ENCODE peak calls at places on chromosomes 7 and 10, in seven cellular contexts. One of them, this sample, is unnamed.

GRCh38 chr10:8575551-8576100 is 521.1 kb downstream of the GATA3 start:
- DNase-seq in adrenal gland: no peak
- DNase-seq in dorsolateral prefrontal cortex: no peak
- DNase-seq in heart left ventricle: no peak
- DNase-seq in caudate nucleus: no peak
- DNase-seq in RWPE1: no peak
- DNase-seq in right lobe of liver: no peak
- DNase-seq in this sample: no peak

GRCh38 chr10:50788951-50789904 is 49.5 kb downstream of the ASAH2B start:
- DNase-seq in RWPE1: peak
- DNase-seq in right lobe of liver: peak
- DNase-seq in caudate nucleus: no peak
- DNase-seq in heart left ventricle: no peak
- DNase-seq in dorsolateral prefrontal cortex: no peak
- DNase-seq in adrenal gland: no peak
- DNase-seq in this sample: no peak

GRCh38 chr7:121085922-121086321 is 97.4 kb downstream of the CPED1 start:
- DNase-seq in caudate nucleus: no peak
- DNase-seq in dorsolateral prefrontal cortex: no peak
- DNase-seq in heart left ventricle: no peak
- DNase-seq in RWPE1: no peak
- DNase-seq in right lobe of liver: no peak
- DNase-seq in adrenal gland: no peak
- DNase-seq in this sample: no peak

GRCh38 chr10:128005858-128006257 is 99.0 kb downstream of the PTPRE start:
- DNase-seq in right lobe of liver: no peak
- DNase-seq in heart left ventricle: no peak
- DNase-seq in adrenal gland: no peak
- DNase-seq in caudate nucleus: no peak
- DNase-seq in RWPE1: no peak
- DNase-seq in dorsolateral prefrontal cortex: no peak
- DNase-seq in this sample: no peak

GRCh38 chr10:78545756-78546155 is 512.1 kb downstream of the RPS24 start:
- DNase-seq in adrenal gland: no peak
- DNase-seq in RWPE1: no peak
- DNase-seq in heart left ventricle: no peak
- DNase-seq in caudate nucleus: no peak
- DNase-seq in dorsolateral prefrontal cortex: no peak
- DNase-seq in right lobe of liver: no peak
- DNase-seq in this sample: no peak

GRCh38 chr10:3330687-3331086 is 158.1 kb upstream of the PITRM1 start:
- DNase-seq in adrenal gland: no peak
- DNase-seq in heart left ventricle: peak
- DNase-seq in caudate nucleus: no peak
- DNase-seq in dorsolateral prefrontal cortex: no peak
- DNase-seq in RWPE1: peak
- DNase-seq in right lobe of liver: no peak
- DNase-seq in this sample: no peak

GRCh38 chr7:51034531-51035264 is 252.0 kb upstream of the GRB10 start:
- DNase-seq in right lobe of liver: no peak
- DNase-seq in RWPE1: peak
- DNase-seq in dorsolateral prefrontal cortex: no peak
- DNase-seq in caudate nucleus: no peak
- DNase-seq in heart left ventricle: no peak
- DNase-seq in adrenal gland: no peak
- DNase-seq in this sample: no peak

GRCh38 chr10:110946496-110946895 is 27.1 kb downstream of the SHOC2 start:
- DNase-seq in heart left ventricle: no peak
- DNase-seq in caudate nucleus: no peak
- DNase-seq in dorsolateral prefrontal cortex: no peak
- DNase-seq in RWPE1: peak
- DNase-seq in right lobe of liver: no peak
- DNase-seq in adrenal gland: no peak
- DNase-seq in this sample: no peak

GRCh38 chr10:103276941-103277712 is at the start of gene INA:
- DNase-seq in heart left ventricle: no peak
- DNase-seq in right lobe of liver: no peak
- DNase-seq in caudate nucleus: peak
- DNase-seq in adrenal gland: no peak
- DNase-seq in dorsolateral prefrontal cortex: peak
- DNase-seq in RWPE1: peak
- DNase-seq in this sample: no peak

GRCh38 chr10:77548671-77549070 is 88.9 kb downstream of the KCNMA1 start:
- DNase-seq in caudate nucleus: no peak
- DNase-seq in RWPE1: no peak
- DNase-seq in heart left ventricle: no peak
- DNase-seq in right lobe of liver: no peak
- DNase-seq in adrenal gland: no peak
- DNase-seq in dorsolateral prefrontal cortex: no peak
- DNase-seq in this sample: no peak

GRCh38 chr10:84540617-84541288 is 212.4 kb downstream of the CCSER2 start:
- DNase-seq in right lobe of liver: peak
- DNase-seq in adrenal gland: peak
- DNase-seq in caudate nucleus: peak
- DNase-seq in heart left ventricle: peak
- DNase-seq in dorsolateral prefrontal cortex: peak
- DNase-seq in RWPE1: peak
- DNase-seq in this sample: peak

GRCh38 chr10:24652381-24652957 is 71.2 kb downstream of the ARHGAP21 start:
- DNase-seq in right lobe of liver: no peak
- DNase-seq in heart left ventricle: no peak
- DNase-seq in caudate nucleus: no peak
- DNase-seq in dorsolateral prefrontal cortex: no peak
- DNase-seq in adrenal gland: no peak
- DNase-seq in RWPE1: no peak
- DNase-seq in this sample: no peak

GRCh38 chr10:121440461-121440860 is 157.8 kb downstream of the FGFR2 start:
- DNase-seq in right lobe of liver: no peak
- DNase-seq in dorsolateral prefrontal cortex: no peak
- DNase-seq in caudate nucleus: no peak
- DNase-seq in RWPE1: no peak
- DNase-seq in adrenal gland: no peak
- DNase-seq in heart left ventricle: no peak
- DNase-seq in this sample: no peak

GRCh38 chr10:121437596-121437995 is 160.6 kb downstream of the FGFR2 start:
- DNase-seq in RWPE1: no peak
- DNase-seq in adrenal gland: peak
- DNase-seq in heart left ventricle: no peak
- DNase-seq in caudate nucleus: peak
- DNase-seq in dorsolateral prefrontal cortex: peak
- DNase-seq in right lobe of liver: no peak
- DNase-seq in this sample: peak

GRCh38 chr10:121436281-121436629 is 162.0 kb downstream of the FGFR2 start:
- DNase-seq in caudate nucleus: no peak
- DNase-seq in dorsolateral prefrontal cortex: no peak
- DNase-seq in right lobe of liver: no peak
- DNase-seq in RWPE1: no peak
- DNase-seq in heart left ventricle: no peak
- DNase-seq in adrenal gland: no peak
- DNase-seq in this sample: no peak

GRCh38 chr10:121438320-121438719 is 159.9 kb downstream of the FGFR2 start:
- DNase-seq in heart left ventricle: no peak
- DNase-seq in dorsolateral prefrontal cortex: no peak
- DNase-seq in caudate nucleus: no peak
- DNase-seq in adrenal gland: no peak
- DNase-seq in RWPE1: no peak
- DNase-seq in right lobe of liver: no peak
- DNase-seq in this sample: no peak

GRCh38 chr10:121436630-121437311 is 161.5 kb downstream of the FGFR2 start:
- DNase-seq in dorsolateral prefrontal cortex: no peak
- DNase-seq in adrenal gland: no peak
- DNase-seq in RWPE1: no peak
- DNase-seq in right lobe of liver: no peak
- DNase-seq in caudate nucleus: no peak
- DNase-seq in heart left ventricle: no peak
- DNase-seq in this sample: no peak
- H3K27ac ChIP-seq in dorsolateral prefrontal cortex: peak
- H3K27ac ChIP-seq in adrenal gland: no peak
- H3K27ac ChIP-seq in RWPE1: no peak
- H3K27ac ChIP-seq in right lobe of liver: no peak
- H3K27ac ChIP-seq in caudate nucleus: peak
- H3K27ac ChIP-seq in heart left ventricle: no peak
- H3K27ac ChIP-seq in this sample: peak

GRCh38 chr7:31974351-31974750 is 95.9 kb downstream of the PDE1C start:
- DNase-seq in right lobe of liver: no peak
- DNase-seq in RWPE1: no peak
- DNase-seq in adrenal gland: no peak
- DNase-seq in caudate nucleus: no peak
- DNase-seq in dorsolateral prefrontal cortex: no peak
- DNase-seq in heart left ventricle: no peak
- DNase-seq in this sample: no peak

GRCh38 chr7:31979690-31980330 is 90.4 kb downstream of the PDE1C start:
- DNase-seq in caudate nucleus: no peak
- DNase-seq in RWPE1: no peak
- DNase-seq in right lobe of liver: no peak
- DNase-seq in heart left ventricle: no peak
- DNase-seq in adrenal gland: no peak
- DNase-seq in dorsolateral prefrontal cortex: no peak
- DNase-seq in this sample: no peak

GRCh38 chr7:31971049-31971665 is 99.0 kb downstream of the PDE1C start:
- DNase-seq in caudate nucleus: no peak
- DNase-seq in adrenal gland: no peak
- DNase-seq in dorsolateral prefrontal cortex: no peak
- DNase-seq in heart left ventricle: no peak
- DNase-seq in right lobe of liver: no peak
- DNase-seq in RWPE1: no peak
- DNase-seq in this sample: no peak

GRCh38 chr7:31970501-31970900 is 99.7 kb downstream of the PDE1C start:
- DNase-seq in caudate nucleus: no peak
- DNase-seq in RWPE1: no peak
- DNase-seq in right lobe of liver: no peak
- DNase-seq in heart left ventricle: no peak
- DNase-seq in adrenal gland: no peak
- DNase-seq in dorsolateral prefrontal cortex: no peak
- DNase-seq in this sample: no peak

GRCh38 chr7:31975546-31975945 is 94.7 kb downstream of the PDE1C start:
- DNase-seq in heart left ventricle: no peak
- DNase-seq in adrenal gland: no peak
- DNase-seq in dorsolateral prefrontal cortex: no peak
- DNase-seq in right lobe of liver: no peak
- DNase-seq in RWPE1: no peak
- DNase-seq in caudate nucleus: no peak
- DNase-seq in this sample: no peak
- H3K27ac ChIP-seq in heart left ventricle: no peak
- H3K27ac ChIP-seq in adrenal gland: no peak
- H3K27ac ChIP-seq in dorsolateral prefrontal cortex: no peak
- H3K27ac ChIP-seq in right lobe of liver: no peak
- H3K27ac ChIP-seq in RWPE1: no peak
- H3K27ac ChIP-seq in caudate nucleus: no peak
- H3K27ac ChIP-seq in this sample: no peak

GRCh38 chr10:14071956-14072355 is 258.8 kb downstream of the FRMD4A start:
- DNase-seq in heart left ventricle: no peak
- DNase-seq in adrenal gland: no peak
- DNase-seq in right lobe of liver: no peak
- DNase-seq in RWPE1: no peak
- DNase-seq in caudate nucleus: no peak
- DNase-seq in dorsolateral prefrontal cortex: no peak
- DNase-seq in this sample: no peak

GRCh38 chr10:14072541-14072940 is 258.2 kb downstream of the FRMD4A start:
- DNase-seq in RWPE1: no peak
- DNase-seq in adrenal gland: no peak
- DNase-seq in heart left ventricle: no peak
- DNase-seq in dorsolateral prefrontal cortex: no peak
- DNase-seq in right lobe of liver: no peak
- DNase-seq in caudate nucleus: no peak
- DNase-seq in this sample: no peak

GRCh38 chr10:14068851-14069250 is 261.9 kb downstream of the FRMD4A start:
- DNase-seq in adrenal gland: no peak
- DNase-seq in RWPE1: no peak
- DNase-seq in dorsolateral prefrontal cortex: no peak
- DNase-seq in right lobe of liver: no peak
- DNase-seq in heart left ventricle: no peak
- DNase-seq in caudate nucleus: no peak
- DNase-seq in this sample: no peak

DNA sequence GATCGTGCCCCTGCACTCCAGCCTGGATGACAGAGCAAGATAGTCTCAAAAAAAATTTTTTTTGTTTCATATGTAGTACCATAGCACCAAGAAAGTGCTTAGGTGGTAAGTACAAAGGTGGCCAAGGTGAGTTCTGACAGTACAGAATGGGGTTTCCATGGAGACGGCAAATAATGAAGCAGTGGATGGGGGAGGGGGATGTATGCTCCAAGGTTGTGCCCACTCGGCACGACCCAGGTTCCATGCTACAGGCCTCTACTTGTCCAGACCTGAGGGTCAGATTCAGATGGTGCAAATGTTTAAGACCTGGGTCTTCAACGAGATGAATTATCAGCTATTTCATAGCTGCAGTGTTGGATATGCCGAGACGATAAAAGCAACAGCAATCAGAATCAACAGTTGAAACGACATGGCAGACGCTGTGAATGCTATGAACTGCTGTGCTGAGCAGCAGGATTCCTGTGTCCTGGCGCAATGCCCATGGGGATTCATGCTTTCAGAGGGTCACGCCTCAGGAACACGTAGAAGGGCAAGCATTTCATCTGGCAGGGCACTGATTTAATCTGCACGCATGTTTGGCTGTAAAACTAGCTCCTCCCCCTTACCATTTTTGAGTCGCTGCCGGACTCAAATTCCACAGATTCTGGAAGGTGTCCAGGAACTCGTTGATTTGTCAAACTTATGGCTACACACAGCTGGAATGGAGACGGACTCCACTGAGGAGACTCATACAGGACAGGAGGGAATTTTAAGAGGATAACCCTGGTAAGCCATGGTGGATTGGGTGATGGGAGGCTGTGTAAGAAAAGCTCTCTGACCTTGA is 256.5 kb downstream of the FRMD4A start:
- DNase-seq in adrenal gland: peak
- DNase-seq in heart left ventricle: peak
- DNase-seq in RWPE1: peak
- DNase-seq in dorsolateral prefrontal cortex: no peak
- DNase-seq in right lobe of liver: peak
- DNase-seq in caudate nucleus: no peak
- DNase-seq in this sample: no peak
- H3K27ac ChIP-seq in adrenal gland: no peak
- H3K27ac ChIP-seq in heart left ventricle: peak
- H3K27ac ChIP-seq in RWPE1: peak
- H3K27ac ChIP-seq in dorsolateral prefrontal cortex: no peak
- H3K27ac ChIP-seq in right lobe of liver: no peak
- H3K27ac ChIP-seq in caudate nucleus: no peak
- H3K27ac ChIP-seq in this sample: no peak

GRCh38 chr7:100155553-100156317 is 2.8 kb downstream of the TRAPPC14 start:
- DNase-seq in RWPE1: no peak
- DNase-seq in dorsolateral prefrontal cortex: no peak
- DNase-seq in heart left ventricle: no peak
- DNase-seq in caudate nucleus: no peak
- DNase-seq in adrenal gland: no peak
- DNase-seq in right lobe of liver: no peak
- DNase-seq in this sample: no peak

GRCh38 chr7:100152404-100152803 is 3.7 kb downstream of the LAMTOR4 start:
- DNase-seq in caudate nucleus: no peak
- DNase-seq in right lobe of liver: no peak
- DNase-seq in heart left ventricle: no peak
- DNase-seq in adrenal gland: no peak
- DNase-seq in dorsolateral prefrontal cortex: no peak
- DNase-seq in RWPE1: no peak
- DNase-seq in this sample: no peak

GRCh38 chr7:100152937-100153666 is 4.4 kb downstream of the LAMTOR4 start:
- DNase-seq in dorsolateral prefrontal cortex: no peak
- DNase-seq in adrenal gland: no peak
- DNase-seq in right lobe of liver: no peak
- DNase-seq in caudate nucleus: no peak
- DNase-seq in heart left ventricle: no peak
- DNase-seq in RWPE1: no peak
- DNase-seq in this sample: no peak

GRCh38 chr7:100154651-100155491 is 3.7 kb downstream of the TRAPPC14 start:
- DNase-seq in dorsolateral prefrontal cortex: no peak
- DNase-seq in heart left ventricle: no peak
- DNase-seq in caudate nucleus: peak
- DNase-seq in adrenal gland: no peak
- DNase-seq in right lobe of liver: no peak
- DNase-seq in RWPE1: no peak
- DNase-seq in this sample: no peak

GRCh38 chr7:100153713-100154519 is 4.6 kb downstream of the TRAPPC14 start:
- DNase-seq in dorsolateral prefrontal cortex: no peak
- DNase-seq in right lobe of liver: no peak
- DNase-seq in heart left ventricle: no peak
- DNase-seq in RWPE1: no peak
- DNase-seq in adrenal gland: no peak
- DNase-seq in caudate nucleus: no peak
- DNase-seq in this sample: no peak
- H3K27ac ChIP-seq in dorsolateral prefrontal cortex: no peak
- H3K27ac ChIP-seq in right lobe of liver: no peak
- H3K27ac ChIP-seq in heart left ventricle: no peak
- H3K27ac ChIP-seq in RWPE1: peak
- H3K27ac ChIP-seq in adrenal gland: no peak
- H3K27ac ChIP-seq in caudate nucleus: no peak
- H3K27ac ChIP-seq in this sample: no peak